ENCODE peak calls at places on chromosomes 3 and 15, in seven cellular contexts. B is activated CD8-positive, alpha-beta T cell treated with anti-CD3 and anti-CD28 coated beads for 36 hours; S is A172; Z is activated CD4-positive, alpha-beta T cell treated with anti-CD3 and anti-CD28 coated beads, Interleukin-2, amount 50 U/mL, for 24 hours; A is stimulated activated CD4-positive, alpha-beta T cell treated with anti-CD3 and anti-CD28 coated beads, Interleukin-12 subunit alpha, Interleukin-12 subunit beta, amount 100 ng/mL, for 4 hours; Q is left ventricle myocardium superior; X is AG09319. J is an unnamed sample.

GRCh38 chr3:9067352-9067975 is 104.2 kb upstream of the RAD18 start:
- DNase-seq in B (peak; percentile 61), S (peak; percentile 67), Z (peak; percentile 17), A (peak; percentile 3), Q (no peak), X (peak; percentile 20), J (peak; percentile 26)

GRCh38 chr3:163490119-163490518 is 1588.2 kb downstream of the SI start:
- DNase-seq in B (peak; percentile 45), S (peak; percentile 39), Z (no peak), A (no peak), Q (no peak), X (peak; percentile 0), J (no peak)

GRCh38 chr3:46850468-46850780 is 12.8 kb downstream of the MYL3 start:
- DNase-seq in B (no peak), S (no peak), Z (no peak), A (no peak), Q (peak; percentile 35), X (no peak), J (no peak)

GRCh38 chr3:188947401-188947982 is 224.3 kb upstream of the TPRG1 start:
- DNase-seq in B (peak; percentile 59), S (peak; percentile 90), Z (no peak), A (no peak), Q (peak; percentile 92), X (peak; percentile 16), J (peak; percentile 99)

GRCh38 chr15:101088788-101089578 is 162.9 kb downstream of the CHSY1 start:
- DNase-seq in B (peak; percentile 83), S (no peak), Z (peak; percentile 73), A (peak; percentile 87), Q (peak; percentile 86), X (no peak), J (peak; percentile 53)

GRCh38 chr15:43436395-43436794 is 56.6 kb downstream of the TP53BP1 start:
- DNase-seq in B (no peak), S (no peak), Z (no peak), A (no peak), Q (no peak), X (no peak), J (no peak)

GRCh38 chr3:178699364-178699763 is 163.1 kb downstream of the KCNMB2 start:
- DNase-seq in B (no peak), S (no peak), Z (no peak), A (no peak), Q (no peak), X (no peak), J (no peak)

GRCh38 chr3:179943097-179943880 is 93.4 kb downstream of the PEX5L start:
- DNase-seq in B (no peak), S (no peak), Z (no peak), A (no peak), Q (no peak), X (no peak), J (no peak)

GRCh38 chr3:62090066-62090465 is 283.3 kb downstream of the FEZF2 start:
- DNase-seq in B (no peak), S (no peak), Z (no peak), A (no peak), Q (no peak), X (no peak), J (no peak)

GRCh38 chr15:100891316-100892012 is 11.8 kb downstream of the ALDH1A3 start:
- DNase-seq in B (no peak), S (no peak), Z (no peak), A (no peak), Q (no peak), X (no peak), J (no peak)

GRCh38 chr3:44845528-44846520 is 15.9 kb upstream of the TMEM42 start:
- DNase-seq in B (no peak), S (peak; percentile 16), Z (no peak), A (no peak), Q (peak; percentile 63), X (no peak), J (no peak)

GRCh38 chr15:35115155-35115725 is 30.1 kb upstream of the NANOGP8 start:
- DNase-seq in B (no peak), S (no peak), Z (no peak), A (no peak), Q (no peak), X (no peak), J (no peak)

GRCh38 chr3:42210731-42211130 is 55.3 kb downstream of the CCK start:
- DNase-seq in B (no peak), S (no peak), Z (no peak), A (no peak), Q (no peak), X (no peak), J (no peak)

GRCh38 chr3:105809204-105809893 is 59.5 kb downstream of the CBLB start:
- DNase-seq in B (no peak), S (no peak), Z (no peak), A (no peak), Q (no peak), X (no peak), J (no peak)

GRCh38 chr3:37816271-37816670 is 45.4 kb upstream of the CTDSPL start:
- DNase-seq in B (no peak), S (no peak), Z (no peak), A (no peak), Q (no peak), X (no peak), J (no peak)

GRCh38 chr3:127325630-127325961 is 37.8 kb upstream of the PRR20G start:
- DNase-seq in B (no peak), S (no peak), Z (no peak), A (no peak), Q (no peak), X (no peak), J (no peak)

GRCh38 chr15:63600001-63600645 is 2.9 kb downstream of the FBXL22 start:
- DNase-seq in B (no peak), S (no peak), Z (peak; percentile 23), A (no peak), Q (peak; percentile 32), X (no peak), J (no peak)

GRCh38 chr15:64191971-64192830 is 29.4 kb upstream of the PPIB start:
- DNase-seq in B (no peak), S (no peak), Z (no peak), A (no peak), Q (no peak), X (no peak), J (no peak)

GRCh38 chr3:117820900-117821299 is 1111.3 kb downstream of the TUSC7 start:
- DNase-seq in B (no peak), S (no peak), Z (no peak), A (no peak), Q (no peak), X (peak; percentile 7), J (no peak)

GRCh38 chr3:69248394-69248793 is 126.0 kb upstream of the LMOD3 start:
- DNase-seq in B (no peak), S (no peak), Z (no peak), A (no peak), Q (no peak), X (no peak), J (no peak)

GRCh38 chr3:58573638-58574037 is 3.6 kb downstream of the FAM107A start:
- DNase-seq in B (no peak), S (no peak), Z (no peak), A (no peak), Q (no peak), X (no peak), J (no peak)

GRCh38 chr3:114272271-114272670 is 21.6 kb upstream of the TIGIT start:
- DNase-seq in B (no peak), S (no peak), Z (no peak), A (no peak), Q (no peak), X (no peak), J (no peak)

GRCh38 chr3:74217467-74217866 is 397.0 kb downstream of the CNTN3 start:
- DNase-seq in B (no peak), S (no peak), Z (no peak), A (no peak), Q (no peak), X (no peak), J (no peak)

GRCh38 chr3:84987709-84988504 is 29.1 kb downstream of the CADM2 start:
- DNase-seq in B (no peak), S (no peak), Z (no peak), A (no peak), Q (no peak), X (no peak), J (no peak)

GRCh38 chr15:68674975-68675374 is 96.2 kb downstream of the CORO2B start:
- DNase-seq in B (no peak), S (no peak), Z (no peak), A (no peak), Q (no peak), X (no peak), J (no peak)

GRCh38 chr3:23959147-23959900 is 14.2 kb downstream of the NR1D2 start:
- DNase-seq in B (peak; percentile 40), S (peak; percentile 93), Z (no peak), A (no peak), Q (no peak), X (peak; percentile 27), J (no peak)

GRCh38 chr3:191141728-191142127 is 57.3 kb upstream of the OSTN start:
- DNase-seq in B (no peak), S (peak; percentile 93), Z (no peak), A (no peak), Q (no peak), X (peak; percentile 8), J (no peak)

GRCh38 chr3:140791368-140791767 is 113.5 kb downstream of the TRIM42 start:
- DNase-seq in B (no peak), S (no peak), Z (no peak), A (no peak), Q (no peak), X (no peak), J (no peak)

GRCh38 chr3:175065492-175065891 is 206.4 kb downstream of the NAALADL2 start:
- DNase-seq in B (no peak), S (no peak), Z (no peak), A (no peak), Q (no peak), X (no peak), J (no peak)

GRCh38 chr3:12175844-12176453 is 17.2 kb upstream of the TIMP4 start:
- DNase-seq in B (peak; percentile 68), S (peak; percentile 64), Z (no peak), A (peak; percentile 25), Q (peak; percentile 77), X (no peak), J (no peak)

GRCh38 chr3:11136871-11137626 is 17.2 kb upstream of the HRH1 start:
- DNase-seq in B (no peak), S (peak; percentile 100), Z (no peak), A (no peak), Q (no peak), X (peak; percentile 97), J (no peak)

GRCh38 chr3:11204697-11205397 is 50.6 kb downstream of the HRH1 start:
- DNase-seq in B (no peak), S (no peak), Z (no peak), A (no peak), Q (no peak), X (no peak), J (no peak)

GRCh38 chr3:176757440-176757839 is 439.8 kb downstream of the TBL1XR1 start:
- DNase-seq in B (no peak), S (no peak), Z (no peak), A (no peak), Q (no peak), X (no peak), J (no peak)

GRCh38 chr15:47188766-47189507 is 528.4 kb upstream of the SEMA6D start:
- DNase-seq in B (no peak), S (no peak), Z (no peak), A (no peak), Q (no peak), X (no peak), J (peak; percentile 17)

GRCh38 chr15:100596792-100597191 is 5.2 kb downstream of the LINS1 start:
- DNase-seq in B (peak; percentile 99), S (no peak), Z (peak; percentile 94), A (peak; percentile 94), Q (no peak), X (no peak), J (no peak)

J was measured in NCI-H774.